ENCODE peak calls at places on chromosomes 3 and 15, in four cellular contexts. One of them, this sample, is unnamed. For H3K36me3, the result is how much of the 10 kb centered on the place peaks cover.

GRCh38 chr15:49881433-49881832 is 237.6 kb downstream of the ATP8B4 start:
- DNase-seq in cardiac muscle cell: no peak
- DNase-seq in pancreas: no peak
- DNase-seq in body of pancreas: no peak
- DNase-seq in this sample: peak

GRCh38 chr3:179272385-179272784 is 21.5 kb upstream of the KCNMB3 start:
- DNase-seq in body of pancreas: no peak
- DNase-seq in cardiac muscle cell: peak
- DNase-seq in pancreas: no peak
- DNase-seq in this sample: no peak

GRCh38 chr3:77524467-77524866 is 484.6 kb downstream of the ROBO2 start:
- DNase-seq in body of pancreas: no peak
- DNase-seq in cardiac muscle cell: no peak
- DNase-seq in pancreas: no peak
- DNase-seq in this sample: no peak

GRCh38 chr3:37255990-37256308 is 81.6 kb upstream of the LRRFIP2 start:
- DNase-seq in body of pancreas: no peak
- DNase-seq in pancreas: no peak
- DNase-seq in cardiac muscle cell: no peak
- DNase-seq in this sample: no peak

GRCh38 chr3:148333091-148333490 is 364.6 kb upstream of the AGTR1 start:
- DNase-seq in pancreas: peak
- DNase-seq in body of pancreas: peak
- DNase-seq in cardiac muscle cell: no peak
- DNase-seq in this sample: peak

GRCh38 chr3:113873814-113874526 is 35.4 kb downstream of the GRAMD1C start:
- DNase-seq in cardiac muscle cell: no peak
- DNase-seq in body of pancreas: no peak
- DNase-seq in pancreas: no peak
- DNase-seq in this sample: no peak

GRCh38 chr3:38782148-38782547 is 33.9 kb downstream of the SCN10A start:
- DNase-seq in pancreas: no peak
- DNase-seq in cardiac muscle cell: peak
- DNase-seq in body of pancreas: no peak
- DNase-seq in this sample: peak

GRCh38 chr15:44692659-44693058 is 18.5 kb downstream of the PATL2 start:
- DNase-seq in pancreas: no peak
- DNase-seq in cardiac muscle cell: no peak
- DNase-seq in body of pancreas: no peak
- DNase-seq in this sample: no peak

GRCh38 chr3:189638276-189639031 is 7.3 kb downstream of the TP63 start:
- DNase-seq in pancreas: no peak
- DNase-seq in cardiac muscle cell: no peak
- DNase-seq in body of pancreas: no peak
- DNase-seq in this sample: no peak

GRCh38 chr15:93072011-93072410 is 17.0 kb downstream of the RGMA start:
- DNase-seq in pancreas: no peak
- DNase-seq in body of pancreas: peak
- DNase-seq in cardiac muscle cell: peak
- DNase-seq in this sample: no peak

GRCh38 chr15:78243491-78243941 is 9.2 kb upstream of the ACSBG1 start:
- DNase-seq in cardiac muscle cell: peak
- DNase-seq in body of pancreas: peak
- DNase-seq in pancreas: peak
- DNase-seq in this sample: peak

GRCh38 chr3:33538678-33539339 is 98.6 kb upstream of the UBP1 start:
- DNase-seq in cardiac muscle cell: no peak
- DNase-seq in body of pancreas: no peak
- DNase-seq in pancreas: no peak
- DNase-seq in this sample: no peak

GRCh38 chr15:99019558-99020540 is 12.3 kb upstream of the PGPEP1L start:
- DNase-seq in cardiac muscle cell: peak
- DNase-seq in body of pancreas: no peak
- DNase-seq in pancreas: no peak
- DNase-seq in this sample: peak

GRCh38 chr3:112773864-112774263 is 72.8 kb downstream of the CD200R1L start:
- DNase-seq in pancreas: no peak
- DNase-seq in cardiac muscle cell: no peak
- DNase-seq in body of pancreas: no peak
- DNase-seq in this sample: peak

GRCh38 chr3:38579551-38580449 is 69.7 kb downstream of the SCN5A start:
- DNase-seq in cardiac muscle cell: no peak
- DNase-seq in pancreas: peak
- DNase-seq in body of pancreas: no peak
- DNase-seq in this sample: no peak

GRCh38 chr15:64877435-64877834 is 34.3 kb upstream of the ANKDD1A start:
- DNase-seq in pancreas: peak
- DNase-seq in body of pancreas: peak
- DNase-seq in cardiac muscle cell: peak
- DNase-seq in this sample: no peak

GRCh38 chr3:18007980-18008379 is 265.5 kb upstream of the TBC1D5 start:
- DNase-seq in pancreas: no peak
- DNase-seq in cardiac muscle cell: peak
- DNase-seq in body of pancreas: no peak
- DNase-seq in this sample: no peak

GRCh38 chr3:162489853-162490252 is 993.2 kb downstream of the OTOL1 start:
- DNase-seq in cardiac muscle cell: peak
- DNase-seq in body of pancreas: no peak
- DNase-seq in pancreas: no peak
- DNase-seq in this sample: no peak

GRCh38 chr15:42138411-42138810 is 18.0 kb downstream of the PLA2G4F start:
- DNase-seq in body of pancreas: no peak
- DNase-seq in cardiac muscle cell: no peak
- DNase-seq in pancreas: peak
- DNase-seq in this sample: no peak

GRCh38 chr3:149977391-149977790 is 6.7 kb upstream of the PFN2 start:
- DNase-seq in cardiac muscle cell: peak
- DNase-seq in pancreas: no peak
- DNase-seq in body of pancreas: no peak
- DNase-seq in this sample: no peak
- H3K4me3 ChIP-seq in cardiac muscle cell: no peak
- H3K4me3 ChIP-seq in pancreas: no peak
- H3K4me3 ChIP-seq in body of pancreas: no peak
- H3K4me3 ChIP-seq in this sample: no peak

GRCh38 chr3:185605566-185605965 is 19.5 kb downstream of the SENP2 start:
- DNase-seq in body of pancreas: no peak
- DNase-seq in cardiac muscle cell: no peak
- DNase-seq in pancreas: no peak
- DNase-seq in this sample: no peak

GRCh38 chr3:185606191-185606590 is 20.1 kb downstream of the SENP2 start:
- DNase-seq in body of pancreas: no peak
- DNase-seq in cardiac muscle cell: no peak
- DNase-seq in pancreas: no peak
- DNase-seq in this sample: no peak
- H3K36me3 ChIP-seq in body of pancreas: under half
- H3K36me3 ChIP-seq in cardiac muscle cell: under half
- H3K36me3 ChIP-seq in pancreas: half or more
- H3K36me3 ChIP-seq in this sample: under half

GRCh38 chr15:60690350-60690961 is 211.5 kb upstream of the ICE2 start:
- DNase-seq in body of pancreas: no peak
- DNase-seq in pancreas: no peak
- DNase-seq in cardiac muscle cell: no peak
- DNase-seq in this sample: no peak

GRCh38 chr15:60696523-60696859 is 217.5 kb upstream of the ICE2 start:
- DNase-seq in cardiac muscle cell: no peak
- DNase-seq in pancreas: no peak
- DNase-seq in body of pancreas: no peak
- DNase-seq in this sample: no peak

GRCh38 chr15:60695713-60696522 is 217.0 kb upstream of the ICE2 start:
- DNase-seq in body of pancreas: no peak
- DNase-seq in cardiac muscle cell: no peak
- DNase-seq in pancreas: no peak
- DNase-seq in this sample: peak

DNA sequence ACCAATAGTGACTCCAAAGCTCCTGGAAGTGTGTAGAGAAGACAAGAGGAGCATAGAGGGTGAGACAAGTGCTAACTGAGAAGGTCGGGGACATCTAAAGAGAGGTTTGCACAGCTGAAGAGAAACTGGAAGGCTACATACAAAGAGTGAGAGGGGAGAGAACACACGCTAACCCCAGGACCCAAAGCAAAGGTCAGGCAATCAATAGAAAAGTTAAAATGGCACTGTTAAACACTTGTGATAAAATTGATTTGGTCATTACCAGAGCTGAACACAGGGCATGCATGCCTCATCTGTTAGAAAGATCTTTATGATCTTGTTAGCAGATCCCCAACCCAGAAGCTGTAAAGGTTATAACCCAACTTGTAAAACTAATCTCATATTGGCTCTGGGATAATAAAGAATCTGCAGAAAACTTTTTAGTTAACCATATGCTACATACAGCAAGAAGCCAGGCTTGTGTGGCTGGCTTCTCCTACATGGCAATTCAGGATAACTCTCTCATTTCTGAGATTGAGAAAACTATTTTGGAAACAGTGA is 212.6 kb upstream of the ICE2 start:
- DNase-seq in pancreas: no peak
- DNase-seq in body of pancreas: no peak
- DNase-seq in cardiac muscle cell: no peak
- DNase-seq in this sample: no peak
- H3K4me3 ChIP-seq in pancreas: no peak
- H3K4me3 ChIP-seq in body of pancreas: no peak
- H3K4me3 ChIP-seq in cardiac muscle cell: no peak
- H3K4me3 ChIP-seq in this sample: no peak

GRCh38 chr3:128081226-128081625 is 29.0 kb downstream of the SEC61A1 start:
- DNase-seq in body of pancreas: no peak
- DNase-seq in pancreas: peak
- DNase-seq in cardiac muscle cell: no peak
- DNase-seq in this sample: no peak

GRCh38 chr3:128080323-128080898 is 28.2 kb downstream of the SEC61A1 start:
- DNase-seq in pancreas: peak
- DNase-seq in body of pancreas: no peak
- DNase-seq in cardiac muscle cell: peak
- DNase-seq in this sample: peak

GRCh38 chr3:128076783-128077624 is 24.8 kb downstream of the SEC61A1 start:
- DNase-seq in pancreas: no peak
- DNase-seq in body of pancreas: no peak
- DNase-seq in cardiac muscle cell: no peak
- DNase-seq in this sample: no peak

GRCh38 chr3:128079823-128080222 is 27.6 kb downstream of the SEC61A1 start:
- DNase-seq in cardiac muscle cell: no peak
- DNase-seq in pancreas: peak
- DNase-seq in body of pancreas: no peak
- DNase-seq in this sample: no peak

DNA sequence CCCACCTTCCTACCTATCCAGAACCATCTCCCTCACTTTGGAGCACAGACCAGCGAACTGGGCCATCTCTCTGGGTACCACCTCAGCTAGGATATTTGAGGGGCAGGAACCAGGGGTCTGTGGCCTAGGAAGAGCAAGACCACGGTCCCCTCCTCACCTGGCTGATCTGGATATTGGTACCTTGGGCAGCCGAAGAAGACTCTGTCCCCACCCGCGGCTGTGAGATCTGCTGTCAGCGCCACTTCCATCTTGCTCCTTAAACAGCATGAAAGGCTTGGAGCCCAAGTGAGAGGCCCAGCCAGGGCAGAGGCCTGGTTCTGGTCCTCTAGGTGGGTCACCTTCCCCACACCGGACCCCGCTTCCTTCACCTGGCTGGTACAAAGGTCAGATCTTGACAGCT is 26.6 kb downstream of the SEC61A1 start:
- DNase-seq in body of pancreas: no peak
- DNase-seq in pancreas: no peak
- DNase-seq in cardiac muscle cell: no peak
- DNase-seq in this sample: no peak
- H3K36me3 ChIP-seq in body of pancreas: under half
- H3K36me3 ChIP-seq in pancreas: under half
- H3K36me3 ChIP-seq in cardiac muscle cell: under half
- H3K36me3 ChIP-seq in this sample: under half

GRCh38 chr3:12451481-12451880 is 32.8 kb upstream of the TSEN2 start:
- DNase-seq in body of pancreas: no peak
- DNase-seq in pancreas: no peak
- DNase-seq in cardiac muscle cell: no peak
- DNase-seq in this sample: no peak
- H3K4me3 ChIP-seq in body of pancreas: no peak
- H3K4me3 ChIP-seq in pancreas: no peak
- H3K4me3 ChIP-seq in cardiac muscle cell: no peak
- H3K4me3 ChIP-seq in this sample: no peak

This sample was measured in bronchial epithelial cell.